ENCODE peak calls at places on chromosomes 6 and 20, in eight cellular contexts. One of them, this sample, is unnamed.

GRCh38 chr20:257419-257818 is at the start of gene DEFB132:
- DNase-seq in astrocyte of the spinal cord: no peak
- DNase-seq in HFF-Myc: no peak
- DNase-seq in tibial nerve: no peak
- DNase-seq in endodermal cell: no peak
- DNase-seq in endothelial cell of umbilical vein: no peak
- DNase-seq in GM20000: no peak
- DNase-seq in psoas muscle: no peak
- DNase-seq in this sample: no peak

GRCh38 chr6:2369606-2370005 is 124.2 kb upstream of the GMDS start:
- DNase-seq in endothelial cell of umbilical vein: no peak
- DNase-seq in HFF-Myc: no peak
- DNase-seq in psoas muscle: no peak
- DNase-seq in astrocyte of the spinal cord: no peak
- DNase-seq in endodermal cell: no peak
- DNase-seq in GM20000: no peak
- DNase-seq in tibial nerve: no peak
- DNase-seq in this sample: no peak

GRCh38 chr20:51802170-51802745 is at the start of gene SALL4:
- DNase-seq in astrocyte of the spinal cord: no peak
- DNase-seq in tibial nerve: no peak
- DNase-seq in psoas muscle: no peak
- DNase-seq in GM20000: no peak
- DNase-seq in HFF-Myc: no peak
- DNase-seq in endothelial cell of umbilical vein: no peak
- DNase-seq in endodermal cell: peak
- DNase-seq in this sample: no peak

GRCh38 chr6:155215906-155216305 is 47.9 kb upstream of the CLDN20 start:
- DNase-seq in psoas muscle: no peak
- DNase-seq in GM20000: no peak
- DNase-seq in HFF-Myc: no peak
- DNase-seq in tibial nerve: no peak
- DNase-seq in endothelial cell of umbilical vein: no peak
- DNase-seq in endodermal cell: no peak
- DNase-seq in astrocyte of the spinal cord: no peak
- DNase-seq in this sample: no peak

GRCh38 chr6:131058236-131058635 is 4.8 kb downstream of the EPB41L2 start:
- DNase-seq in psoas muscle: no peak
- DNase-seq in HFF-Myc: no peak
- DNase-seq in endothelial cell of umbilical vein: no peak
- DNase-seq in endodermal cell: no peak
- DNase-seq in GM20000: no peak
- DNase-seq in astrocyte of the spinal cord: peak
- DNase-seq in tibial nerve: no peak
- DNase-seq in this sample: no peak

GRCh38 chr6:40436685-40437604 is 150.2 kb downstream of the LRFN2 start:
- DNase-seq in astrocyte of the spinal cord: peak
- DNase-seq in psoas muscle: no peak
- DNase-seq in endodermal cell: no peak
- DNase-seq in tibial nerve: no peak
- DNase-seq in GM20000: no peak
- DNase-seq in HFF-Myc: no peak
- DNase-seq in endothelial cell of umbilical vein: no peak
- DNase-seq in this sample: peak

GRCh38 chr6:111210074-111210729 is 122.9 kb downstream of the SLC16A10 start:
- DNase-seq in tibial nerve: peak
- DNase-seq in endothelial cell of umbilical vein: peak
- DNase-seq in HFF-Myc: peak
- DNase-seq in GM20000: peak
- DNase-seq in psoas muscle: no peak
- DNase-seq in astrocyte of the spinal cord: peak
- DNase-seq in endodermal cell: peak
- DNase-seq in this sample: peak

GRCh38 chr6:140846518-140847277 is 1286.0 kb upstream of the GJE1 start:
- DNase-seq in endodermal cell: no peak
- DNase-seq in HFF-Myc: no peak
- DNase-seq in astrocyte of the spinal cord: peak
- DNase-seq in psoas muscle: no peak
- DNase-seq in tibial nerve: no peak
- DNase-seq in endothelial cell of umbilical vein: peak
- DNase-seq in GM20000: no peak
- DNase-seq in this sample: no peak

GRCh38 chr6:134520181-134521115 is 202.5 kb upstream of the SGK1 start:
- DNase-seq in astrocyte of the spinal cord: peak
- DNase-seq in GM20000: no peak
- DNase-seq in tibial nerve: no peak
- DNase-seq in endodermal cell: no peak
- DNase-seq in HFF-Myc: no peak
- DNase-seq in endothelial cell of umbilical vein: peak
- DNase-seq in psoas muscle: no peak
- DNase-seq in this sample: no peak

GRCh38 chr6:147503587-147503986 is 4.9 kb upstream of the SAMD5 start:
- DNase-seq in GM20000: no peak
- DNase-seq in tibial nerve: no peak
- DNase-seq in endodermal cell: peak
- DNase-seq in endothelial cell of umbilical vein: no peak
- DNase-seq in astrocyte of the spinal cord: no peak
- DNase-seq in HFF-Myc: no peak
- DNase-seq in psoas muscle: no peak
- DNase-seq in this sample: no peak

GRCh38 chr6:125519367-125519766 is 217.6 kb upstream of the HDDC2 start:
- DNase-seq in astrocyte of the spinal cord: peak
- DNase-seq in tibial nerve: no peak
- DNase-seq in endodermal cell: no peak
- DNase-seq in GM20000: no peak
- DNase-seq in HFF-Myc: no peak
- DNase-seq in psoas muscle: no peak
- DNase-seq in endothelial cell of umbilical vein: no peak
- DNase-seq in this sample: no peak

GRCh38 chr6:51654647-51655046 is 432.8 kb downstream of the PKHD1 start:
- DNase-seq in psoas muscle: no peak
- DNase-seq in GM20000: no peak
- DNase-seq in endothelial cell of umbilical vein: no peak
- DNase-seq in endodermal cell: no peak
- DNase-seq in HFF-Myc: no peak
- DNase-seq in astrocyte of the spinal cord: no peak
- DNase-seq in tibial nerve: no peak
- DNase-seq in this sample: no peak

GRCh38 chr6:157868835-157869234 is 45.8 kb downstream of the SNX9 start:
- DNase-seq in HFF-Myc: no peak
- DNase-seq in endothelial cell of umbilical vein: peak
- DNase-seq in GM20000: no peak
- DNase-seq in endodermal cell: no peak
- DNase-seq in astrocyte of the spinal cord: no peak
- DNase-seq in tibial nerve: no peak
- DNase-seq in psoas muscle: no peak
- DNase-seq in this sample: no peak

GRCh38 chr20:4876301-4876700 is 125.0 kb downstream of the SLC23A2 start:
- DNase-seq in endodermal cell: no peak
- DNase-seq in GM20000: no peak
- DNase-seq in HFF-Myc: no peak
- DNase-seq in astrocyte of the spinal cord: no peak
- DNase-seq in psoas muscle: no peak
- DNase-seq in endothelial cell of umbilical vein: no peak
- DNase-seq in tibial nerve: no peak
- DNase-seq in this sample: no peak

GRCh38 chr6:105363100-105363754 is 39.7 kb downstream of the PREP start:
- DNase-seq in GM20000: no peak
- DNase-seq in HFF-Myc: no peak
- DNase-seq in endodermal cell: no peak
- DNase-seq in tibial nerve: no peak
- DNase-seq in endothelial cell of umbilical vein: peak
- DNase-seq in astrocyte of the spinal cord: peak
- DNase-seq in psoas muscle: no peak
- DNase-seq in this sample: no peak

GRCh38 chr6:5509106-5509505 is 247.8 kb downstream of the FARS2 start:
- DNase-seq in endothelial cell of umbilical vein: no peak
- DNase-seq in tibial nerve: no peak
- DNase-seq in GM20000: no peak
- DNase-seq in HFF-Myc: no peak
- DNase-seq in astrocyte of the spinal cord: no peak
- DNase-seq in psoas muscle: no peak
- DNase-seq in endodermal cell: no peak
- DNase-seq in this sample: no peak

GRCh38 chr20:4956200-4956810 is 45.0 kb downstream of the SLC23A2 start:
- DNase-seq in tibial nerve: no peak
- DNase-seq in psoas muscle: no peak
- DNase-seq in endodermal cell: no peak
- DNase-seq in endothelial cell of umbilical vein: peak
- DNase-seq in HFF-Myc: peak
- DNase-seq in GM20000: peak
- DNase-seq in astrocyte of the spinal cord: peak
- DNase-seq in this sample: no peak

GRCh38 chr6:122043421-122043820 is 356.0 kb upstream of the HSF2 start:
- DNase-seq in astrocyte of the spinal cord: peak
- DNase-seq in HFF-Myc: no peak
- DNase-seq in endodermal cell: no peak
- DNase-seq in psoas muscle: no peak
- DNase-seq in endothelial cell of umbilical vein: no peak
- DNase-seq in tibial nerve: no peak
- DNase-seq in GM20000: no peak
- DNase-seq in this sample: no peak

GRCh38 chr6:16481680-16482079 is 243.3 kb downstream of the GMPR start:
- DNase-seq in tibial nerve: no peak
- DNase-seq in astrocyte of the spinal cord: no peak
- DNase-seq in psoas muscle: no peak
- DNase-seq in endodermal cell: no peak
- DNase-seq in GM20000: no peak
- DNase-seq in HFF-Myc: no peak
- DNase-seq in endothelial cell of umbilical vein: no peak
- DNase-seq in this sample: peak

GRCh38 chr20:38645318-38645717 is 43.7 kb downstream of the ARHGAP40 start:
- DNase-seq in HFF-Myc: no peak
- DNase-seq in psoas muscle: no peak
- DNase-seq in tibial nerve: no peak
- DNase-seq in GM20000: peak
- DNase-seq in astrocyte of the spinal cord: no peak
- DNase-seq in endothelial cell of umbilical vein: no peak
- DNase-seq in endodermal cell: no peak
- DNase-seq in this sample: peak

DNA sequence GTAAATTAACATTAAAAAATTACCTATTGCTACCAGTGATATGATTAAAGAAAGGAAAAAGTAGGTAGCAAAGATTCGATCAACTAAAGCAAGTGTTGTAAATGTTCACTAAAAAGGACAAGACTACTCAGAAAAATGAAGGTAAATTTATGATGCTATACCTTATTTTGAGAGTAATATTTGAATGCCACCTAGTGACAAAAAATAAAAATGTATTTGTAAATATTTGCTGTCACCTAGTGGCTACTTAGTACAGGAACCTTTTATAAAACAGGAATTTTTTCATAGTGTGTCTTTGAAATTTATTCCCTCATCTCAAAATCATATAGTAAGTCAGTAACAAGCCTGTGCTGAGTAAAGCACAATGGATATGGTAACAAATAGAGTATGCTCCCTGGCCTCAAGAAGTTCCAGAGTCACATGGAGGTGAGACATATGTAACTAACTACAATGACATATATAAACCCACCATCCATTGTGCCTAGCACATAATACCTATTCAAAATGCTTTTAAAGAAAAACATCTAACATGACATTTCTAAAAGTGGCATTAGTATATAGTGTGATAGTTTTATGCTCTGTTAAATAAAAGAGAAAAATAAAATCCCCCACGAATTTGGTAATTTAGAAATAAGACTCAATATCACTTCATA is 193.1 kb upstream of the SIM1 start:
- DNase-seq in tibial nerve: no peak
- DNase-seq in endothelial cell of umbilical vein: peak
- DNase-seq in endodermal cell: no peak
- DNase-seq in GM20000: no peak
- DNase-seq in HFF-Myc: no peak
- DNase-seq in astrocyte of the spinal cord: peak
- DNase-seq in psoas muscle: no peak
- DNase-seq in this sample: no peak
- TF ChIP-seq CTCF in tibial nerve: peak
- TF ChIP-seq CTCF in endothelial cell of umbilical vein: peak
- TF ChIP-seq CTCF in endodermal cell: peak
- TF ChIP-seq CTCF in GM20000: peak
- TF ChIP-seq CTCF in HFF-Myc: peak
- TF ChIP-seq CTCF in astrocyte of the spinal cord: peak
- TF ChIP-seq CTCF in psoas muscle: peak
- TF ChIP-seq CTCF in this sample: peak

DNA sequence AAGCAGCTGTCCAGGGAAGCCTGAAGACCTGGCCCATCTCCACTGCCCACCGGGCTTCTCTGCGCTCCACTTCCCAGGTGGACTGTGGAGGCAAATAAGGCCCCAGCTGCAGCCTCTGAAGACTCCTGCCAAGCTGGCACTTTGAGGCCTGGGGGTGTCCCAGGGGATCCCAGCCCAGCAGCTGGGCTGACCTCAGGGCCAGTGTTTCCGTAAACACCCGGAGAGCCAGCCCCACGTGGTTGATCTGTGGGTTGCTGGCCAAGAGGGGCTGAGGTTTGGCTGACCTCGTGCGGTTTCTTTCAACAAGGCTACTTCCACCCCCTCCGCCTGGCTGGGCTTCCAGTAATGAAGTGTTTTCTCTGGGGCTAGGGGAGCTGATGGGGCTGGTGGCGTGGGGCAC is 12.4 kb upstream of the CCN5 start:
- DNase-seq in endodermal cell: no peak
- DNase-seq in tibial nerve: peak
- DNase-seq in endothelial cell of umbilical vein: peak
- DNase-seq in HFF-Myc: peak
- DNase-seq in GM20000: peak
- DNase-seq in astrocyte of the spinal cord: peak
- DNase-seq in psoas muscle: peak
- DNase-seq in this sample: no peak
- TF ChIP-seq CTCF in endodermal cell: no peak
- TF ChIP-seq CTCF in tibial nerve: no peak
- TF ChIP-seq CTCF in endothelial cell of umbilical vein: no peak
- TF ChIP-seq CTCF in HFF-Myc: no peak
- TF ChIP-seq CTCF in GM20000: no peak
- TF ChIP-seq CTCF in astrocyte of the spinal cord: no peak
- TF ChIP-seq CTCF in psoas muscle: no peak
- TF ChIP-seq CTCF in this sample: no peak

GRCh38 chr20:10171864-10172751 is 46.5 kb upstream of the SNAP25 start:
- DNase-seq in endothelial cell of umbilical vein: peak
- DNase-seq in endodermal cell: peak
- DNase-seq in astrocyte of the spinal cord: peak
- DNase-seq in HFF-Myc: peak
- DNase-seq in GM20000: no peak
- DNase-seq in psoas muscle: peak
- DNase-seq in tibial nerve: no peak
- DNase-seq in this sample: peak
- TF ChIP-seq CTCF in endothelial cell of umbilical vein: no peak
- TF ChIP-seq CTCF in endodermal cell: peak
- TF ChIP-seq CTCF in astrocyte of the spinal cord: no peak
- TF ChIP-seq CTCF in HFF-Myc: no peak
- TF ChIP-seq CTCF in GM20000: no peak
- TF ChIP-seq CTCF in psoas muscle: no peak
- TF ChIP-seq CTCF in tibial nerve: no peak
- TF ChIP-seq CTCF in this sample: no peak

DNA sequence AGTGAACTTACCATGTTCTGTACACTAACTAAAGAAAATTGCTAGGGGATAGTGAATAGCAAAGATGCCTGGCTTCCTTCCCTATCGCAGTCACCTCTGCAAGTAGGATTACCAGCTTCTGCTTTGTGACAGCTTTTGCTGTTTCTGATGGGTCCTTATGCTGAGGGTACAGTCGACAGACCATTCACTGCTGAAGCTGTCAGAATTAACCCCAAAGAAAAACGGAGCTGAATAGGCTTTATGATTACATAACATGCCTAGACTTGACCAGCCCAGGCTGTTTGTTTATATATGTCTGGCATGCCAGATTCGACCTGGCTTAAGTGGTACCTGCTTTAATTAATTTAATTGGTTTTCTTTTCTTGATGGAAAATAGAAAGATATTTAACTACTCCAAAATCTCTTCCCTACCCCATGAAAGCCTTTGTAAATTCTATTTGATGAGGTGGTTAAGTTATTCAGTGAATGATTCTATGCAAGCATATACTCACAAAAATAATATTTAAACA is 21.7 kb upstream of the PRELID3B start:
- DNase-seq in tibial nerve: no peak
- DNase-seq in endothelial cell of umbilical vein: no peak
- DNase-seq in GM20000: no peak
- DNase-seq in psoas muscle: no peak
- DNase-seq in astrocyte of the spinal cord: no peak
- DNase-seq in HFF-Myc: no peak
- DNase-seq in endodermal cell: no peak
- DNase-seq in this sample: no peak
- TF ChIP-seq CTCF in tibial nerve: no peak
- TF ChIP-seq CTCF in endothelial cell of umbilical vein: no peak
- TF ChIP-seq CTCF in GM20000: no peak
- TF ChIP-seq CTCF in psoas muscle: no peak
- TF ChIP-seq CTCF in astrocyte of the spinal cord: no peak
- TF ChIP-seq CTCF in HFF-Myc: no peak
- TF ChIP-seq CTCF in endodermal cell: no peak
- TF ChIP-seq CTCF in this sample: no peak

This sample was measured in activated CD8-positive, alpha-beta T cell treated with anti-CD3 and anti-CD28 coated beads for 36 hours.